ENCODE peak calls at places on chromosomes 3 and 15, in seven cellular contexts. A is Panc1; H is CD14-positive monocyte; R is stimulated activated naive CD8-positive, alpha-beta T cell treated with anti-CD3 and anti-CD28 coated beads, Interleukin-15, Interleukin-2, amounts not matched to agents 100 U/mL and 50 U/mL, for 24 hours; K is RWPE2; Q is uterus; D is brain microvascular endothelial cell. Y is an unnamed sample.

GRCh38 chr3:134357914-134358811 is 16.1 kb downstream of the AMOTL2 start:
- DNase-seq in A (no peak), H (peak), R (peak), K (peak), Q (peak), D (peak), Y (peak)

GRCh38 chr3:14290631-14291385 is 111.6 kb upstream of the SLC6A6 start:
- DNase-seq in A (no peak), H (no peak), R (no peak), K (no peak), Q (no peak), D (no peak), Y (no peak)

GRCh38 chr15:70486451-70487379 is 276.6 kb downstream of the UACA start:
- DNase-seq in A (no peak), H (peak), R (peak), K (no peak), Q (no peak), D (peak), Y (peak)

GRCh38 chr3:8303466-8303865 is 198.2 kb upstream of the LMCD1 start:
- DNase-seq in A (no peak), H (no peak), R (no peak), K (no peak), Q (no peak), D (no peak), Y (no peak)

GRCh38 chr3:48662140-48662752 is 440 bp downstream of the CELSR3 start:
- DNase-seq in A (no peak), H (no peak), R (no peak), K (no peak), Q (no peak), D (no peak), Y (no peak)

GRCh38 chr3:60669636-60670035 is 581.6 kb downstream of the FHIT start:
- DNase-seq in A (no peak), H (no peak), R (no peak), K (no peak), Q (no peak), D (no peak), Y (no peak)

GRCh38 chr3:63679181-63679580 is 26.7 kb downstream of the SNTN start:
- DNase-seq in A (no peak), H (no peak), R (no peak), K (no peak), Q (no peak), D (no peak), Y (no peak)

GRCh38 chr3:27507515-27508266 is 23.5 kb upstream of the SLC4A7 start:
- DNase-seq in A (no peak), H (no peak), R (no peak), K (no peak), Q (no peak), D (peak), Y (no peak)

Y was measured in activated CD4-positive, alpha-beta memory T cell treated with anti-CD3 and anti-CD28 coated beads for 36 hours.